ENCODE peak calls at places on chromosome 20, in nine cellular contexts. F is astrocyte of the cerebellum; B is CD4-positive, alpha-beta T cell; W is cardiac fibroblast; R is BE2C; E is GM10248; M is adrenal gland; C is Caco-2; Y is heart left ventricle. Q is an unnamed sample.

GRCh38 chr20:8156603-8157079 is 24.6 kb downstream of the PLCB1 start:
- DNase-seq in F (no peak), B (no peak), W (no peak), R (no peak), E (no peak), M (peak), C (no peak), Y (no peak), Q (peak)

GRCh38 chr20:31517373-31517772 is 3.1 kb downstream of the HM13 start:
- DNase-seq in F (peak), B (no peak), W (peak), R (peak), E (no peak), M (peak), C (peak), Y (no peak), Q (peak)

GRCh38 chr20:1890469-1891262 is 4.5 kb upstream of the SIRPA start:
- DNase-seq in F (no peak), B (no peak), W (no peak), R (no peak), E (no peak), M (peak), C (no peak), Y (no peak), Q (no peak)

GRCh38 chr20:37205130-37205529 is 25.8 kb upstream of the MROH8 start:
- DNase-seq in F (no peak), B (no peak), W (no peak), R (no peak), E (no peak), M (no peak), C (no peak), Y (no peak), Q (no peak)

GRCh38 chr20:59170406-59171349 is 7.1 kb downstream of the ZNF831 start:
- DNase-seq in F (no peak), B (no peak), W (no peak), R (no peak), E (no peak), M (no peak), C (no peak), Y (no peak), Q (no peak)

GRCh38 chr20:50587291-50587961 is 77.2 kb downstream of the PTPN1 start:
- DNase-seq in F (no peak), B (no peak), W (no peak), R (no peak), E (no peak), M (no peak), C (no peak), Y (no peak), Q (no peak)

GRCh38 chr20:51425347-51426106 is 117.0 kb downstream of the NFATC2 start:
- DNase-seq in F (no peak), B (no peak), W (no peak), R (no peak), E (no peak), M (no peak), C (no peak), Y (peak), Q (no peak)

GRCh38 chr20:35735828-35736470 is 6.1 kb downstream of the RBM39 start:
- DNase-seq in F (no peak), B (no peak), W (no peak), R (no peak), E (no peak), M (no peak), C (no peak), Y (no peak), Q (no peak)

GRCh38 chr20:22796465-22797077 is 212.2 kb upstream of the FOXA2 start:
- DNase-seq in F (peak), B (no peak), W (peak), R (no peak), E (no peak), M (no peak), C (no peak), Y (no peak), Q (no peak)

GRCh38 chr20:47318596-47319516 is 37.6 kb downstream of the ZMYND8 start:
- DNase-seq in F (no peak), B (no peak), W (peak), R (peak), E (no peak), M (peak), C (peak), Y (peak), Q (peak)

GRCh38 chr20:8082999-8083398 is 49.1 kb upstream of the PLCB1 start:
- DNase-seq in F (no peak), B (no peak), W (peak), R (peak), E (no peak), M (peak), C (no peak), Y (no peak), Q (peak)

GRCh38 chr20:34921436-34921835 is 34.2 kb downstream of the GSS start:
- DNase-seq in F (no peak), B (no peak), W (no peak), R (no peak), E (no peak), M (no peak), C (no peak), Y (no peak), Q (no peak)

GRCh38 chr20:40687384-40688128 is 1.5 kb downstream of the MAFB start:
- DNase-seq in F (no peak), B (no peak), W (peak), R (peak), E (no peak), M (peak), C (peak), Y (peak), Q (peak)

GRCh38 chr20:47989957-47990356 is 204.7 kb upstream of the SULF2 start:
- DNase-seq in F (no peak), B (no peak), W (no peak), R (peak), E (no peak), M (no peak), C (peak), Y (no peak), Q (peak)

GRCh38 chr20:32191873-32192272 is 15.7 kb downstream of the PLAGL2 start:
- DNase-seq in F (no peak), B (no peak), W (peak), R (no peak), E (no peak), M (no peak), C (no peak), Y (no peak), Q (no peak)

GRCh38 chr20:34412453-34412852 is 49.4 kb downstream of the ITCH start:
- DNase-seq in F (no peak), B (no peak), W (no peak), R (no peak), E (no peak), M (no peak), C (no peak), Y (no peak), Q (no peak)

GRCh38 chr20:21546355-21546754 is 32.5 kb upstream of the NKX2-2 start:
- DNase-seq in F (no peak), B (no peak), W (no peak), R (no peak), E (no peak), M (no peak), C (no peak), Y (no peak), Q (no peak)

GRCh38 chr20:32891926-32892660 is 33.4 kb downstream of the EFCAB8 start:
- DNase-seq in F (no peak), B (no peak), W (no peak), R (no peak), E (no peak), M (no peak), C (no peak), Y (no peak), Q (no peak)

GRCh38 chr20:59752101-59752586 is 147.8 kb downstream of the PHACTR3 start:
- DNase-seq in F (no peak), B (no peak), W (no peak), R (no peak), E (peak), M (peak), C (no peak), Y (peak), Q (no peak)

GRCh38 chr20:309841-310644 is 12.7 kb downstream of the ZCCHC3 start:
- DNase-seq in F (peak), B (peak), W (peak), R (peak), E (peak), M (peak), C (peak), Y (peak), Q (peak)

GRCh38 chr20:3612795-3613560 is 50.2 kb downstream of the GFRA4 start:
- DNase-seq in F (no peak), B (no peak), W (peak), R (no peak), E (no peak), M (no peak), C (no peak), Y (no peak), Q (no peak)

GRCh38 chr20:20465259-20465658 is 97.4 kb downstream of the INSM1 start:
- DNase-seq in F (no peak), B (no peak), W (no peak), R (peak), E (no peak), M (no peak), C (no peak), Y (no peak), Q (no peak)
- TF ChIP-seq CTCF in F (peak), B (no peak), W (peak), R (peak), E (peak), M (no peak), C (peak), Y (no peak), Q (peak)

GRCh38 chr20:53494753-53495152 is 98.9 kb downstream of the ZNF217 start:
- DNase-seq in F (no peak), B (no peak), W (no peak), R (no peak), E (no peak), M (no peak), C (no peak), Y (no peak), Q (no peak)

GRCh38 chr20:53489528-53489927 is 104.1 kb downstream of the ZNF217 start:
- DNase-seq in F (no peak), B (no peak), W (no peak), R (no peak), E (no peak), M (no peak), C (no peak), Y (no peak), Q (no peak)

GRCh38 chr20:53495357-53495756 is 98.3 kb downstream of the ZNF217 start:
- DNase-seq in F (no peak), B (no peak), W (peak), R (peak), E (no peak), M (peak), C (no peak), Y (no peak), Q (peak)

GRCh38 chr20:53492212-53492611 is 101.4 kb downstream of the ZNF217 start:
- DNase-seq in F (no peak), B (no peak), W (peak), R (no peak), E (no peak), M (no peak), C (no peak), Y (no peak), Q (no peak)

GRCh38 chr20:53493201-53493908 is 100.3 kb downstream of the ZNF217 start:
- DNase-seq in F (no peak), B (no peak), W (peak), R (no peak), E (no peak), M (no peak), C (no peak), Y (no peak), Q (no peak)
- TF ChIP-seq CTCF in F (no peak), B (no peak), W (no peak), R (peak), E (no peak), M (peak), C (no peak), Y (peak), Q (peak)

DNA sequence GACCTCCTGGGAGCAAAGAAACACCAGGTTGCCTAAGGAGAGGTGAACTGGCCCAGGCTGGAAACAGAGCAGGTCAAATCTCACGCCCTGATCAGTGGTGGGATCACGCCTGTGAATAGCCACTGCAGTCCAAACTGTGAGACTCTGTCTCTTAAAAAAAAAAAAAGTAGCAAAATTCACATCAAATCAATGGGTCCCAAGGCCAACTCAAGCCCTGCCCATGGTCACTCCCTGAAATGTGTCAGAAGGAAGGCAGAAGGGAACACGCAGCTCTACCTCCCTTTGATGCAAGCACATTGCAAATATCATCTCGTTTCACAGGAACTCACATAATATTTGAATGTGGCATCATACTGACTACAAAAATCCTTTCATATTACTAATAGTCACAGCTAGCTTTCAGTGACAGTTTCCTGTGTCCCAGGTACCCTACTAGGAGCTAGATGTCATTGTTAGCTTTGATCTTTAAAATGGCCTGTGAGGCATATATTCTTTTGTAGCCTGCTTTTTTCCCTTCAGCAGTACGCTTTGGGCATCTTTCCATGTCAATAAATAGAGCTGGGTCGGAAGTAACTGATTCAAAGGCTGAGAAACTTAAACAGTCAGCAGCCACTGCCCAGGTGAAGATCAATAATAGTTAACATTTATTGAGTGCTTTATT is 14.4 kb upstream of the TTPAL start:
- DNase-seq in F (no peak), B (no peak), W (no peak), R (no peak), E (no peak), M (no peak), C (no peak), Y (no peak), Q (no peak)
- TF ChIP-seq CTCF in F (no peak), B (peak), W (no peak), R (no peak), E (no peak), M (no peak), C (no peak), Y (no peak), Q (no peak)

DNA sequence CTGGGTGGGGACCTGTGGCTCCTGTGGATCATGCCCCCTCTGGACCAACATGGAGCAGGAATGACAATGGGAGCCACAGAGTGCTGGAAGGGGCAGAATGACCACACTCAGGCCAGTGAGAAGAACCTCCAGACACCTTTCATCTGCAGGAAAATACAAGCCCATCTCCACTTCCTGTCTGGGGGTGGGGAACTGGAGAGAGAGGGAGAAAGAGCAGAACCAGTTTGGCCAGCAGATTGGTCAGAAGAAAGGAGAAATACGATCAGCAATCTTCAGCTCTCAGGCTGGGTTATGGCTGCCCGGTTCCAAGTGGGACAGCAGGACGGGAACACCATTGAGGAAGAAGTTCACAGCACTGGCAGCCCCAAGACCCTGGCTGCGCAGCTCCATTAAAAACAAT is 37.0 kb downstream of the BMP7 start:
- DNase-seq in F (no peak), B (no peak), W (no peak), R (no peak), E (no peak), M (no peak), C (no peak), Y (no peak), Q (no peak)
- TF ChIP-seq CTCF in F (no peak), B (no peak), W (no peak), R (no peak), E (no peak), M (no peak), C (no peak), Y (no peak), Q (no peak)

DNA sequence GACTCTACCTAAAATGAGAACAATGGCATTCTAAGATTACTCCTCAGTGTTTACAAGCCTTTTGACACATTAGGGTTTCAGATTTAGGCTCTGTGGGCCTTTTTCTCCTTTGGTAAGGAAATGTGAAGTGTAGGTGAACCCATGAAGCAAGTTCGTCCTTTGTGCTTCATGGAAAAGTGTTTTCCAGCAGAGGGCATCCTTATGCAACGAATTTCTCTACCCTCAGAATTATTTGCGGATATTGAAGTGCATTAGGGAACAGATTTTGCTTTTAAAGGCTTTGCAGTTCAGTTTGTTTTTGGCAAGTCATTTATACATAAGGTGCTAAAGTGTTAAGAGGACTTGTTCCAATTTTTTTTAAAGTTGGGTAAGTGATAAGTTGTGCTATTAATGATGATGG is 55.7 kb upstream of the FERMT1 start:
- DNase-seq in F (peak), B (no peak), W (peak), R (no peak), E (no peak), M (peak), C (no peak), Y (no peak), Q (peak)
- TF ChIP-seq CTCF in F (peak), B (no peak), W (peak), R (peak), E (peak), M (peak), C (peak), Y (peak), Q (peak)

GRCh38 chr20:10709916-10710315 is 36.1 kb upstream of the JAG1 start:
- DNase-seq in F (no peak), B (no peak), W (no peak), R (no peak), E (no peak), M (no peak), C (no peak), Y (no peak), Q (no peak)

GRCh38 chr20:10714236-10714975 is 40.6 kb upstream of the JAG1 start:
- DNase-seq in F (peak), B (no peak), W (no peak), R (no peak), E (no peak), M (no peak), C (no peak), Y (no peak), Q (no peak)

GRCh38 chr20:10713161-10713560 is 39.4 kb upstream of the JAG1 start:
- DNase-seq in F (no peak), B (no peak), W (no peak), R (no peak), E (no peak), M (peak), C (no peak), Y (no peak), Q (no peak)

GRCh38 chr20:10710995-10711775 is 37.4 kb upstream of the JAG1 start:
- DNase-seq in F (no peak), B (no peak), W (no peak), R (no peak), E (no peak), M (no peak), C (peak), Y (no peak), Q (peak)

GRCh38 chr20:10711903-10712373 is 38.1 kb upstream of the JAG1 start:
- DNase-seq in F (no peak), B (no peak), W (no peak), R (no peak), E (no peak), M (no peak), C (no peak), Y (no peak), Q (no peak)
- TF ChIP-seq CTCF in F (no peak), B (no peak), W (no peak), R (no peak), E (no peak), M (no peak), C (no peak), Y (no peak), Q (no peak)

GRCh38 chr20:64050261-64051032 is 1.0 kb upstream of the SOX18 start:
- DNase-seq in F (no peak), B (no peak), W (no peak), R (no peak), E (no peak), M (no peak), C (no peak), Y (no peak), Q (no peak)
- TF ChIP-seq CTCF in F (no peak), B (no peak), W (no peak), R (no peak), E (no peak), M (no peak), C (no peak), Y (no peak), Q (no peak)